ENCODE peak calls at places on chromosomes 6 and 20, in six cellular contexts. One of them, this sample, is unnamed.

GRCh38 chr6:129440691-129441090 is 269.3 kb downstream of the ARHGAP18 start:
- DNase-seq in body of pancreas: no peak
- DNase-seq in heart left ventricle: peak; percentile 30
- DNase-seq in K562: no peak
- DNase-seq in A549: peak; percentile 5
- DNase-seq in H54: no peak
- DNase-seq in this sample: peak; percentile 5

GRCh38 chr6:106360989-106361430 is 493 bp downstream of the CRYBG1 start:
- DNase-seq in K562: no peak
- DNase-seq in heart left ventricle: peak; percentile 23
- DNase-seq in H54: no peak
- DNase-seq in A549: no peak
- DNase-seq in body of pancreas: peak; percentile 25
- DNase-seq in this sample: peak; percentile 63

GRCh38 chr20:50690979-50691584 is at the start of gene RIPOR3:
- DNase-seq in body of pancreas: no peak
- DNase-seq in A549: no peak
- DNase-seq in H54: no peak
- DNase-seq in K562: peak; percentile 82
- DNase-seq in heart left ventricle: peak; percentile 45
- DNase-seq in this sample: no peak

GRCh38 chr6:11218827-11219826 is 13.3 kb downstream of the NEDD9 start:
- DNase-seq in body of pancreas: peak; percentile 37
- DNase-seq in A549: peak; percentile 93
- DNase-seq in H54: no peak
- DNase-seq in K562: no peak
- DNase-seq in heart left ventricle: peak; percentile 81
- DNase-seq in this sample: no peak

GRCh38 chr6:21808551-21809181 is 215.1 kb downstream of the SOX4 start:
- DNase-seq in heart left ventricle: peak; percentile 47
- DNase-seq in K562: no peak
- DNase-seq in body of pancreas: no peak
- DNase-seq in A549: no peak
- DNase-seq in H54: no peak
- DNase-seq in this sample: no peak

GRCh38 chr20:62938105-62938888 is at the start of gene GID8:
- DNase-seq in A549: peak; percentile 37
- DNase-seq in heart left ventricle: no peak
- DNase-seq in body of pancreas: peak; percentile 49
- DNase-seq in K562: no peak
- DNase-seq in H54: peak; percentile 68
- DNase-seq in this sample: peak; percentile 71

GRCh38 chr6:16851758-16852157 is 90.5 kb upstream of the ATXN1 start:
- DNase-seq in H54: no peak
- DNase-seq in heart left ventricle: no peak
- DNase-seq in K562: no peak
- DNase-seq in A549: no peak
- DNase-seq in body of pancreas: no peak
- DNase-seq in this sample: peak; percentile 66

GRCh38 chr6:169160091-169160854 is 93.4 kb downstream of the THBS2 start:
- DNase-seq in body of pancreas: no peak
- DNase-seq in H54: no peak
- DNase-seq in heart left ventricle: no peak
- DNase-seq in K562: no peak
- DNase-seq in A549: no peak
- DNase-seq in this sample: no peak

GRCh38 chr6:33896391-33897192 is 92.8 kb upstream of the MLN start:
- DNase-seq in heart left ventricle: no peak
- DNase-seq in H54: no peak
- DNase-seq in body of pancreas: no peak
- DNase-seq in A549: no peak
- DNase-seq in K562: peak; percentile 67
- DNase-seq in this sample: no peak

GRCh38 chr20:6660441-6660840 is 107.0 kb upstream of the BMP2 start:
- DNase-seq in H54: no peak
- DNase-seq in A549: no peak
- DNase-seq in body of pancreas: peak; percentile 13
- DNase-seq in heart left ventricle: no peak
- DNase-seq in K562: no peak
- DNase-seq in this sample: no peak

GRCh38 chr6:125099211-125100017 is 54.2 kb upstream of the TPD52L1 start:
- DNase-seq in A549: peak; percentile 85
- DNase-seq in heart left ventricle: peak; percentile 69
- DNase-seq in H54: peak; percentile 53
- DNase-seq in K562: peak; percentile 74
- DNase-seq in body of pancreas: peak; percentile 35
- DNase-seq in this sample: peak; percentile 64

GRCh38 chr6:156782691-156783320 is 5.6 kb downstream of the ARID1B start:
- DNase-seq in K562: no peak
- DNase-seq in H54: no peak
- DNase-seq in A549: no peak
- DNase-seq in body of pancreas: no peak
- DNase-seq in heart left ventricle: no peak
- DNase-seq in this sample: no peak

GRCh38 chr20:56566621-56567020 is 33.6 kb downstream of the FAM209B start:
- DNase-seq in heart left ventricle: no peak
- DNase-seq in body of pancreas: no peak
- DNase-seq in A549: no peak
- DNase-seq in K562: no peak
- DNase-seq in H54: no peak
- DNase-seq in this sample: no peak

GRCh38 chr6:137709424-137710281 is 157.4 kb upstream of the TNFAIP3 start:
- DNase-seq in A549: no peak
- DNase-seq in heart left ventricle: no peak
- DNase-seq in body of pancreas: no peak
- DNase-seq in H54: no peak
- DNase-seq in K562: no peak
- DNase-seq in this sample: no peak

GRCh38 chr20:59232618-59233017 is 67.8 kb upstream of the EDN3 start:
- DNase-seq in heart left ventricle: no peak
- DNase-seq in A549: no peak
- DNase-seq in H54: no peak
- DNase-seq in body of pancreas: no peak
- DNase-seq in K562: no peak
- DNase-seq in this sample: no peak

GRCh38 chr20:23528867-23529431 is 38.0 kb downstream of the CST8 start:
- DNase-seq in H54: no peak
- DNase-seq in body of pancreas: no peak
- DNase-seq in A549: peak; percentile 12
- DNase-seq in K562: no peak
- DNase-seq in heart left ventricle: no peak
- DNase-seq in this sample: no peak

GRCh38 chr20:8293791-8294190 is 161.7 kb downstream of the PLCB1 start:
- DNase-seq in K562: no peak
- DNase-seq in A549: no peak
- DNase-seq in body of pancreas: no peak
- DNase-seq in heart left ventricle: no peak
- DNase-seq in H54: no peak
- DNase-seq in this sample: no peak

GRCh38 chr20:39885975-39886649 is 802.9 kb downstream of the MAFB start:
- DNase-seq in heart left ventricle: peak; percentile 82
- DNase-seq in body of pancreas: peak; percentile 65
- DNase-seq in A549: peak; percentile 32
- DNase-seq in H54: peak; percentile 47
- DNase-seq in K562: peak; percentile 7
- DNase-seq in this sample: peak; percentile 73

GRCh38 chr6:32972353-32973143 is 4.2 kb downstream of the BRD2 start:
- DNase-seq in K562: peak; percentile 76
- DNase-seq in A549: no peak
- DNase-seq in H54: no peak
- DNase-seq in heart left ventricle: peak; percentile 58
- DNase-seq in body of pancreas: peak; percentile 50
- DNase-seq in this sample: peak; percentile 70

GRCh38 chr6:34391023-34391485 is 1.4 kb downstream of the NUDT3 start:
- DNase-seq in K562: no peak
- DNase-seq in A549: peak; percentile 52
- DNase-seq in body of pancreas: peak; percentile 16
- DNase-seq in H54: no peak
- DNase-seq in heart left ventricle: peak; percentile 44
- DNase-seq in this sample: peak; percentile 85

GRCh38 chr6:109782401-109783046 is 91.4 kb downstream of the FIG4 start:
- DNase-seq in body of pancreas: no peak
- DNase-seq in A549: no peak
- DNase-seq in H54: no peak
- DNase-seq in K562: no peak
- DNase-seq in heart left ventricle: no peak
- DNase-seq in this sample: no peak

GRCh38 chr6:111774346-111774703 is 98.9 kb downstream of the FYN start:
- DNase-seq in heart left ventricle: no peak
- DNase-seq in K562: no peak
- DNase-seq in body of pancreas: no peak
- DNase-seq in A549: no peak
- DNase-seq in H54: peak; percentile 8
- DNase-seq in this sample: no peak

GRCh38 chr20:7180261-7181045 is 413.0 kb downstream of the BMP2 start:
- DNase-seq in A549: no peak
- DNase-seq in body of pancreas: no peak
- DNase-seq in H54: no peak
- DNase-seq in heart left ventricle: no peak
- DNase-seq in K562: no peak
- DNase-seq in this sample: no peak

GRCh38 chr6:136567688-136568087 is 17.5 kb upstream of the MAP7 start:
- DNase-seq in H54: no peak
- DNase-seq in K562: no peak
- DNase-seq in A549: no peak
- DNase-seq in heart left ventricle: no peak
- DNase-seq in body of pancreas: no peak
- DNase-seq in this sample: no peak

GRCh38 chr6:110934499-110934898 is 24.0 kb upstream of the GTF3C6 start:
- DNase-seq in body of pancreas: no peak
- DNase-seq in H54: no peak
- DNase-seq in K562: no peak
- DNase-seq in A549: no peak
- DNase-seq in heart left ventricle: no peak
- DNase-seq in this sample: no peak

GRCh38 chr6:39102024-39102820 is 12.8 kb downstream of the SAYSD1 start:
- DNase-seq in K562: peak; percentile 85
- DNase-seq in H54: no peak
- DNase-seq in body of pancreas: peak; percentile 66
- DNase-seq in A549: no peak
- DNase-seq in heart left ventricle: no peak
- DNase-seq in this sample: peak; percentile 29

GRCh38 chr20:18497603-18498002 is 578 bp upstream of the RBBP9 start:
- DNase-seq in heart left ventricle: no peak
- DNase-seq in A549: no peak
- DNase-seq in body of pancreas: no peak
- DNase-seq in H54: no peak
- DNase-seq in K562: no peak
- DNase-seq in this sample: no peak

GRCh38 chr20:18496042-18496441 is 983 bp downstream of the RBBP9 start:
- DNase-seq in heart left ventricle: no peak
- DNase-seq in A549: no peak
- DNase-seq in H54: no peak
- DNase-seq in body of pancreas: no peak
- DNase-seq in K562: no peak
- DNase-seq in this sample: no peak

GRCh38 chr20:18496740-18497592 is at the start of gene RBBP9:
- DNase-seq in heart left ventricle: peak; percentile 93
- DNase-seq in body of pancreas: peak; percentile 85
- DNase-seq in K562: peak; percentile 61
- DNase-seq in H54: peak; percentile 81
- DNase-seq in A549: peak; percentile 86
- DNase-seq in this sample: peak; percentile 89
- TF ChIP-seq POLR2A in heart left ventricle: no peak
- TF ChIP-seq POLR2A in body of pancreas: peak; percentile 54
- TF ChIP-seq POLR2A in K562: peak; percentile 42
- TF ChIP-seq POLR2A in H54: peak; percentile 84
- TF ChIP-seq POLR2A in A549: peak; percentile 92
- TF ChIP-seq POLR2A in this sample: no peak

GRCh38 chr20:45937765-45938164 is 3.3 kb downstream of the PCIF1 start:
- DNase-seq in K562: no peak
- DNase-seq in heart left ventricle: no peak
- DNase-seq in A549: no peak
- DNase-seq in H54: no peak
- DNase-seq in body of pancreas: no peak
- DNase-seq in this sample: no peak

GRCh38 chr20:45935416-45936046 is 1.0 kb downstream of the PCIF1 start:
- DNase-seq in H54: no peak
- DNase-seq in body of pancreas: no peak
- DNase-seq in A549: no peak
- DNase-seq in heart left ventricle: no peak
- DNase-seq in K562: no peak
- DNase-seq in this sample: no peak

GRCh38 chr20:45934587-45935415 is at the start of gene PCIF1:
- DNase-seq in A549: peak; percentile 96
- DNase-seq in K562: peak; percentile 97
- DNase-seq in H54: peak; percentile 93
- DNase-seq in body of pancreas: peak; percentile 98
- DNase-seq in heart left ventricle: peak; percentile 99
- DNase-seq in this sample: peak; percentile 98

GRCh38 chr20:45934046-45934586 is 367 bp upstream of the PCIF1 start:
- DNase-seq in H54: peak; percentile 37
- DNase-seq in heart left ventricle: peak; percentile 80
- DNase-seq in K562: peak; percentile 68
- DNase-seq in body of pancreas: peak; percentile 58
- DNase-seq in A549: peak; percentile 61
- DNase-seq in this sample: peak; percentile 79

GRCh38 chr20:45933231-45934045 is 1.0 kb upstream of the PCIF1 start:
- DNase-seq in H54: peak; percentile 85
- DNase-seq in K562: peak; percentile 66
- DNase-seq in heart left ventricle: peak; percentile 79
- DNase-seq in A549: peak; percentile 86
- DNase-seq in body of pancreas: peak; percentile 65
- DNase-seq in this sample: peak; percentile 91
- TF ChIP-seq POLR2A in H54: peak; percentile 58
- TF ChIP-seq POLR2A in K562: no peak
- TF ChIP-seq POLR2A in heart left ventricle: no peak
- TF ChIP-seq POLR2A in A549: peak; percentile 50
- TF ChIP-seq POLR2A in body of pancreas: no peak
- TF ChIP-seq POLR2A in this sample: no peak

GRCh38 chr20:34546751-34547181 is 11.8 kb upstream of the MAP1LC3A start:
- DNase-seq in heart left ventricle: no peak
- DNase-seq in K562: no peak
- DNase-seq in body of pancreas: no peak
- DNase-seq in A549: no peak
- DNase-seq in H54: no peak
- DNase-seq in this sample: no peak
- TF ChIP-seq POLR2A in heart left ventricle: no peak
- TF ChIP-seq POLR2A in K562: no peak
- TF ChIP-seq POLR2A in body of pancreas: no peak
- TF ChIP-seq POLR2A in A549: no peak
- TF ChIP-seq POLR2A in H54: no peak
- TF ChIP-seq POLR2A in this sample: no peak

GRCh38 chr20:10963717-10964266 is 290.0 kb upstream of the JAG1 start:
- DNase-seq in A549: no peak
- DNase-seq in K562: no peak
- DNase-seq in heart left ventricle: peak; percentile 28
- DNase-seq in H54: no peak
- DNase-seq in body of pancreas: no peak
- DNase-seq in this sample: no peak
- TF ChIP-seq POLR2A in A549: no peak
- TF ChIP-seq POLR2A in K562: no peak
- TF ChIP-seq POLR2A in heart left ventricle: no peak
- TF ChIP-seq POLR2A in H54: no peak
- TF ChIP-seq POLR2A in body of pancreas: no peak
- TF ChIP-seq POLR2A in this sample: no peak

This sample was measured in NB4.